ENCODE peak calls at places on chromosomes 5 and 9, in eight cellular contexts. E is IMR-90; N is right lobe of liver; C is cardiac muscle cell; U is CD8-positive, alpha-beta memory T cell; V is uterus; Q is transverse colon; A is gastrocnemius medialis. J is an unnamed sample.
A peak's percentile ranks its signal among the peaks of the same experiment; 100 is the strongest.

GRCh38 chr5:157347301-157348048 is 81.6 kb downstream of the CYFIP2 start:
- DNase-seq in E (no peak), N (no peak), C (no peak), U (no peak), V (no peak), Q (no peak), A (no peak), J (no peak)

GRCh38 chr5:143314664-143315063 is 88.8 kb downstream of the NR3C1 start:
- DNase-seq in E (peak; percentile 89), N (no peak), C (peak; percentile 61), U (no peak), V (no peak), Q (no peak), A (no peak), J (no peak)

GRCh38 chr9:129182122-129182521 is 4.1 kb upstream of the IER5L start:
- DNase-seq in E (no peak), N (no peak), C (no peak), U (no peak), V (no peak), Q (no peak), A (no peak), J (no peak)

GRCh38 chr5:96838483-96839395 is 31.0 kb upstream of the ERAP1 start:
- DNase-seq in E (no peak), N (no peak), C (no peak), U (no peak), V (no peak), Q (peak; percentile 21), A (no peak), J (no peak)

GRCh38 chr5:17099946-17100345 is 117.5 kb upstream of the BASP1 start:
- DNase-seq in E (no peak), N (no peak), C (no peak), U (no peak), V (no peak), Q (no peak), A (no peak), J (no peak)

GRCh38 chr9:135604437-135605237 is 34.7 kb downstream of the GLT6D1 start:
- DNase-seq in E (no peak), N (no peak), C (no peak), U (no peak), V (no peak), Q (no peak), A (no peak), J (no peak)

GRCh38 chr5:68950111-68950510 is 143.7 kb upstream of the SLC30A5 start:
- DNase-seq in E (no peak), N (no peak), C (no peak), U (no peak), V (no peak), Q (no peak), A (no peak), J (no peak)

GRCh38 chr5:171311698-171312083 is 2.6 kb downstream of the TLX3 start:
- DNase-seq in E (no peak), N (no peak), C (no peak), U (no peak), V (no peak), Q (no peak), A (no peak), J (no peak)

GRCh38 chr9:114037961-114038723 is 40.0 kb downstream of the AMBP start:
- DNase-seq in E (no peak), N (no peak), C (no peak), U (no peak), V (peak; percentile 8), Q (no peak), A (no peak), J (no peak)

GRCh38 chr9:71911908-71912325 is 478 bp downstream of the C9orf85 start:
- DNase-seq in E (peak; percentile 28), N (peak; percentile 55), C (peak; percentile 72), U (no peak), V (no peak), Q (no peak), A (no peak), J (no peak)

GRCh38 chr5:120155873-120156272 is 308.2 kb upstream of the PRR16 start:
- DNase-seq in E (no peak), N (no peak), C (peak; percentile 37), U (no peak), V (no peak), Q (no peak), A (no peak), J (no peak)

GRCh38 chr5:120150770-120151169 is 313.3 kb upstream of the PRR16 start:
- DNase-seq in E (no peak), N (no peak), C (no peak), U (no peak), V (no peak), Q (no peak), A (no peak), J (no peak)

GRCh38 chr5:120151181-120151580 is 312.9 kb upstream of the PRR16 start:
- DNase-seq in E (peak; percentile 8), N (no peak), C (no peak), U (no peak), V (no peak), Q (no peak), A (no peak), J (no peak)

GRCh38 chr5:120151825-120152224 is 312.3 kb upstream of the PRR16 start:
- DNase-seq in E (no peak), N (no peak), C (no peak), U (no peak), V (no peak), Q (no peak), A (no peak), J (no peak)

DNA sequence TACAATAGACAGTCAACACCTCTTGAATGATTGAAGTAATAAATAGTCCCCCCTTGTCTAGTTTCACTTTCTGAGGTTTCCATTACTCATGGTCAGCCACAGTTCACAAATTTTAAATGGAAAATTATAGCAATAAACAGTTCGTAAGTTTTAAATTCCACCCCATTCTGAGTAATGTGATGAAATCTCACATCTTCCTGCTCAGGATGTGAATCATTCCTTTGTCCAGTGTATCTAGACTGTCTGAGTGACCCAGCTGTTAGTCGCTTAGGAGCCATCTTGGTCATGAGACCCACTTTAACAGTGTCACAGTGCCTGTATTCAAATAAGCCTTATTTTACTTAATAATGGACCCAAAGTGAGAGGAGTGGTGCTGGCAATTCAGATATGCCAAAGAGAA is 311.6 kb upstream of the PRR16 start:
- DNase-seq in E (peak; percentile 95), N (no peak), C (peak; percentile 80), U (no peak), V (no peak), Q (no peak), A (no peak), J (no peak)
- H3K27ac ChIP-seq in E (peak overlapping the region; percentile 75), N (no peak overlapping the region), C (no peak overlapping the region), U (no peak overlapping the region), V (no peak overlapping the region), Q (no peak overlapping the region), A (no peak overlapping the region), J (no peak overlapping the region)

DNA sequence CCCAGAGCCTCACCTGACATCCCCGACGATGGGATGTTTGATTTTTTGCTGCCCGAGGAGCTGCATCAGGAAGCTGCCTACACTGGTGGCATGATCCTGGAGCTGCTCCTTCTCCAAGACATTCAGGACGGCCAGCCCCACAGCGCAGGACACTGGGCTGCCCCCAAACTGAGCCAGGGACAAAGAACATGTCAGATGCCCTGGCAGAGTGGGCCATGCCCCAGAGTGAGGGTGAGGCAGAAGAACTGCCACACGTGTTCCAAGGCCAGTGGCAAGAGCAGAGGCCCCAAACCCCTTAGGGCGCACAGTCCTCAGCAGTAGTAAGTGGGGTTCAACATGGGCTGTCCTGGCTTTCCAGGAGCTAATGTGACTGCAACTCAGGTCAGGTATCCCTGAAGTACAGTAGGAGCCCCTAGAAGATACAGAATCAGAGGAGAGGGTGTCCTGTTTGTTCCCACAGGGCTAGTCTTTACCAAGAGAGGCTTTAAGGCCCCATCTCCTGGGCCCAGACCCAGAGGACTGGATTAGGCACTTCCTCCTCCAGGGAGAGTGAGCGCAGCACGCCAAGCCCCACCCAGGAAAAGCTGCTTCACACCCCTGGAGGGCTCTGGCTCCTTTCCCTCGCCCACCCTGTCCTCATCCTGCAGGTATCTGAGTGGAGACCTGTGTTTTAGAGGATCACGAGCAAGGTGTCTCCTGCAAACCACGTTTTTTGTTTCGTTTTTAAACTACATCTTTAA is 11.1 kb downstream of the HNRNPAB start:
- DNase-seq in E (no peak), N (no peak), C (no peak), U (no peak), V (no peak), Q (peak; percentile 71), A (no peak), J (no peak)
- H3K27ac ChIP-seq in E (no peak overlapping the region), N (no peak overlapping the region), C (peak overlapping the region; percentile 4), U (no peak overlapping the region), V (no peak overlapping the region), Q (peak overlapping the region; percentile 99), A (no peak overlapping the region), J (no peak overlapping the region)

GRCh38 chr5:58462623-58463230 is 2.8 kb upstream of the PLK2 start:
- DNase-seq in E (peak; percentile 72), N (no peak), C (peak; percentile 82), U (peak; percentile 50), V (peak; percentile 28), Q (peak; percentile 32), A (no peak), J (no peak)

GRCh38 chr5:58459860-58460726 is at the start of gene PLK2:
- DNase-seq in E (peak; percentile 94), N (peak; percentile 96), C (peak; percentile 98), U (peak; percentile 93), V (peak; percentile 95), Q (peak; percentile 96), A (peak; percentile 91), J (peak; percentile 87)

GRCh38 chr5:58460727-58461286 is 921 bp upstream of the PLK2 start:
- DNase-seq in E (peak; percentile 80), N (peak; percentile 90), C (peak; percentile 92), U (peak; percentile 87), V (peak; percentile 89), Q (peak; percentile 95), A (peak; percentile 85), J (peak; percentile 35)

GRCh38 chr5:58459276-58459859 is 518 bp downstream of the PLK2 start:
- DNase-seq in E (peak; percentile 38), N (peak; percentile 51), C (peak; percentile 57), U (no peak), V (peak; percentile 24), Q (peak; percentile 29), A (peak; percentile 15), J (peak; percentile 22)

GRCh38 chr5:58462154-58462553 is 2.3 kb upstream of the PLK2 start:
- DNase-seq in E (no peak), N (no peak), C (peak; percentile 32), U (no peak), V (no peak), Q (peak; percentile 15), A (no peak), J (no peak)
- H3K27ac ChIP-seq in E (peak overlapping the region; percentile 38), N (peak overlapping the region; percentile 98), C (no peak overlapping the region), U (no peak overlapping the region), V (no peak overlapping the region), Q (peak overlapping the region; percentile 97), A (no peak overlapping the region), J (no peak overlapping the region)

GRCh38 chr5:79562351-79563246 is 48.7 kb upstream of the HOMER1 start:
- DNase-seq in E (peak; percentile 69), N (no peak), C (peak; percentile 33), U (no peak), V (no peak), Q (no peak), A (no peak), J (no peak)

GRCh38 chr5:79563247-79563590 is 49.0 kb upstream of the TENT2 start:
- DNase-seq in E (no peak), N (no peak), C (no peak), U (no peak), V (no peak), Q (no peak), A (no peak), J (no peak)

GRCh38 chr5:79564798-79565279 is 47.4 kb upstream of the TENT2 start:
- DNase-seq in E (no peak), N (no peak), C (no peak), U (no peak), V (no peak), Q (no peak), A (no peak), J (no peak)

GRCh38 chr5:79560774-79561524 is 47.0 kb upstream of the HOMER1 start:
- DNase-seq in E (peak; percentile 67), N (no peak), C (peak; percentile 11), U (no peak), V (no peak), Q (no peak), A (no peak), J (no peak)

GRCh38 chr5:79561525-79561893 is 47.6 kb upstream of the HOMER1 start:
- DNase-seq in E (no peak), N (no peak), C (no peak), U (no peak), V (no peak), Q (no peak), A (no peak), J (no peak)
- H3K27ac ChIP-seq in E (no peak overlapping the region), N (no peak overlapping the region), C (no peak overlapping the region), U (no peak overlapping the region), V (no peak overlapping the region), Q (no peak overlapping the region), A (no peak overlapping the region), J (no peak overlapping the region)